ENCODE peak calls at places on chromosomes 1 and 21, in ten cellular contexts. Y is brain microvascular endothelial cell; X is naive thymus-derived CD4-positive, alpha-beta T cell; U is erythroblast; I is stimulated activated CD4-positive, alpha-beta T cell treated with anti-CD3 and anti-CD28 coated beads, Interleukin-12 subunit alpha, Interleukin-12 subunit beta, amount 100 ng/mL, for 4 hours; K is CD4-positive, alpha-beta T cell; V is activated CD4-positive, alpha-beta T cell treated with anti-CD3 and anti-CD28 coated beads for 48 hours; G is GM12891; T is hepatic stellate cell; Z is NCI-H1105 treated with DMSO at 0.1 percent for 48 hours. P is an unnamed sample.

GRCh38 chr1:97834903-97835302 is 85.9 kb downstream of the DPYD start:
- DNase-seq in I (no peak), G (no peak), X (no peak), Y (no peak), T (no peak), K (no peak), U (no peak), V (no peak), Z (peak; percentile 67), P (no peak)

GRCh38 chr21:40568756-40569155 is 278.2 kb downstream of the DSCAM start:
- DNase-seq in Z (no peak), X (no peak), Y (no peak), I (no peak), V (no peak), G (no peak), K (no peak), U (no peak), T (no peak), P (no peak)

GRCh38 chr1:119674110-119674509 is 26.0 kb upstream of the ZNF697 start:
- DNase-seq in I (no peak), Y (peak; percentile 72), T (peak; percentile 55), V (no peak), X (no peak), K (no peak), G (no peak), Z (no peak), U (no peak), P (no peak)

GRCh38 chr1:219350621-219351020 is 176.9 kb downstream of the LYPLAL1 start:
- DNase-seq in I (no peak), U (no peak), X (no peak), Z (no peak), G (no peak), T (no peak), Y (no peak), V (no peak), K (no peak), P (no peak)

GRCh38 chr1:10679521-10680220 is 116.8 kb downstream of the CASZ1 start:
- DNase-seq in Y (peak; percentile 40), U (no peak), Z (peak; percentile 67), V (no peak), G (no peak), I (no peak), T (peak; percentile 50), X (no peak), K (no peak), P (peak; percentile 55)

GRCh38 chr1:3948344-3948743 is 48.3 kb upstream of the C1orf174 start:
- DNase-seq in G (no peak), Z (no peak), U (no peak), K (no peak), I (no peak), Y (no peak), V (no peak), T (no peak), X (no peak), P (peak; percentile 79)

GRCh38 chr1:228846952-228847351 is 111.7 kb downstream of the RHOU start:
- DNase-seq in G (no peak), Y (no peak), I (no peak), T (no peak), K (no peak), X (no peak), Z (no peak), U (no peak), V (no peak), P (no peak)

GRCh38 chr1:32468791-32469190 is 3.9 kb downstream of the ZBTB8B start:
- DNase-seq in Y (no peak), X (no peak), K (no peak), I (no peak), Z (no peak), U (no peak), G (no peak), V (no peak), T (no peak), P (no peak)

GRCh38 chr21:34004013-34004938 is 69.1 kb upstream of the MRPS6 start:
- DNase-seq in U (no peak), X (no peak), G (no peak), I (no peak), K (no peak), Z (no peak), Y (no peak), V (no peak), T (peak; percentile 20), P (no peak)

GRCh38 chr1:200253774-200254495 is 155.9 kb downstream of the ZNF281 start:
- DNase-seq in I (no peak), V (peak; percentile 26), T (no peak), X (no peak), K (no peak), G (no peak), Z (no peak), Y (no peak), U (no peak), P (no peak)

GRCh38 chr1:34262023-34262422 is 85.3 kb downstream of the C1orf94 start:
- DNase-seq in X (no peak), U (no peak), T (no peak), I (no peak), K (no peak), Z (no peak), Y (no peak), G (no peak), V (no peak), P (no peak)

GRCh38 chr21:46621457-46622182 is 13.9 kb upstream of the PRMT2 start:
- DNase-seq in V (no peak), K (no peak), G (no peak), U (no peak), Z (no peak), I (no peak), X (no peak), T (no peak), Y (no peak), P (no peak)

GRCh38 chr1:3522564-3523270 is 68.3 kb downstream of the ARHGEF16 start:
- DNase-seq in G (no peak), I (no peak), T (no peak), X (no peak), V (no peak), K (no peak), Z (no peak), U (no peak), Y (no peak), P (no peak)

GRCh38 chr1:106276856-106277255 is 779.6 kb upstream of the PRMT6 start:
- DNase-seq in U (no peak), G (no peak), Y (no peak), T (no peak), X (no peak), V (no peak), I (no peak), K (no peak), Z (no peak), P (no peak)

GRCh38 chr1:89898150-89898549 is 77.3 kb downstream of the LRRC8D start:
- DNase-seq in V (no peak), X (no peak), Z (no peak), G (no peak), Y (no peak), I (no peak), K (no peak), T (no peak), U (no peak), P (no peak)

GRCh38 chr1:30461640-30462039 is 261.7 kb downstream of the MATN1 start:
- DNase-seq in I (no peak), T (no peak), U (no peak), Z (no peak), G (no peak), X (no peak), Y (no peak), V (no peak), K (no peak), P (no peak)

GRCh38 chr1:63005812-63006211 is 221.9 kb downstream of the ATG4C start:
- DNase-seq in I (no peak), Y (no peak), V (no peak), G (no peak), U (no peak), X (no peak), T (no peak), K (no peak), Z (no peak), P (no peak)

GRCh38 chr21:14064296-14064645 is 146.5 kb downstream of the LIPI start:
- DNase-seq in I (no peak), K (no peak), V (no peak), G (no peak), T (no peak), X (no peak), U (no peak), Z (no peak), Y (no peak), P (no peak)

GRCh38 chr1:101108123-101108522 is 82.5 kb upstream of the DPH5 start:
- DNase-seq in K (no peak), V (peak; percentile 51), T (no peak), U (no peak), X (no peak), I (no peak), Y (no peak), Z (no peak), G (no peak), P (no peak)

GRCh38 chr1:25456502-25456901 is 25.8 kb downstream of the MACO1 start:
- DNase-seq in Y (no peak), X (no peak), I (no peak), T (no peak), Z (no peak), V (no peak), K (no peak), G (no peak), U (no peak), P (no peak)

GRCh38 chr1:40855513-40855912 is 6.7 kb downstream of the CITED4 start:
- DNase-seq in U (peak; percentile 45), Z (no peak), Y (no peak), K (no peak), V (peak; percentile 34), I (peak; percentile 12), T (no peak), G (no peak), X (no peak), P (no peak)

GRCh38 chr1:82399093-82399492 is 598.4 kb downstream of the ADGRL2 start:
- DNase-seq in U (no peak), G (no peak), T (no peak), I (no peak), K (no peak), Z (no peak), X (no peak), Y (peak; percentile 86), V (no peak), P (no peak)

GRCh38 chr1:216805233-216805632 is 82.0 kb upstream of the ESRRG start:
- DNase-seq in X (no peak), U (no peak), G (no peak), Z (peak; percentile 85), I (no peak), K (no peak), T (no peak), V (no peak), Y (no peak), P (no peak)

GRCh38 chr21:21715286-21715969 is 717.2 kb downstream of the NCAM2 start:
- DNase-seq in U (no peak), V (no peak), I (no peak), Y (peak; percentile 51), G (no peak), K (no peak), Z (no peak), T (no peak), X (no peak), P (no peak)

GRCh38 chr1:170670751-170671628 is 7.1 kb downstream of the PRRX1 start:
- DNase-seq in I (no peak), Z (no peak), Y (peak; percentile 56), U (peak; percentile 47), X (no peak), G (no peak), K (no peak), T (peak; percentile 43), V (peak; percentile 68), P (no peak)

GRCh38 chr1:54400321-54400720 is 5.9 kb downstream of the SSBP3 start:
- DNase-seq in U (no peak), V (peak; percentile 41), I (no peak), Y (no peak), T (no peak), X (no peak), K (no peak), G (no peak), Z (no peak), P (no peak)

GRCh38 chr1:116904791-116905320 is 4.9 kb upstream of the PTGFRN start:
- DNase-seq in Z (no peak), K (no peak), I (no peak), Y (no peak), U (no peak), T (no peak), X (no peak), V (no peak), G (no peak), P (no peak)

GRCh38 chr21:34582506-34583150 is 32.3 kb downstream of the RCAN1 start:
- DNase-seq in I (no peak), Y (peak; percentile 47), V (peak; percentile 21), T (peak; percentile 67), G (peak; percentile 33), X (no peak), K (no peak), Z (no peak), U (peak; percentile 7), P (no peak)

P was measured in NCI-H2029.